ENCODE peak calls at places on chromosomes 12 and 14, in four cellular contexts. One of them, this sample, is unnamed.

GRCh38 chr12:10113920-10114319 is 15.1 kb upstream of the CLEC1A start:
- DNase-seq in A549: no peak
- DNase-seq in CD8-positive, alpha-beta memory T cell: no peak
- DNase-seq in KBM-7: no peak
- DNase-seq in this sample: no peak

GRCh38 chr12:7646178-7646475 is 19.6 kb downstream of the APOBEC1 start:
- DNase-seq in A549: no peak
- DNase-seq in KBM-7: no peak
- DNase-seq in CD8-positive, alpha-beta memory T cell: no peak
- DNase-seq in this sample: no peak

GRCh38 chr12:55767156-55767555 is 24.2 kb downstream of the GDF11 start:
- DNase-seq in KBM-7: no peak
- DNase-seq in A549: no peak
- DNase-seq in CD8-positive, alpha-beta memory T cell: no peak
- DNase-seq in this sample: no peak

GRCh38 chr12:124172646-124173045 is 122.2 kb upstream of the RFLNA start:
- DNase-seq in A549: no peak
- DNase-seq in KBM-7: no peak
- DNase-seq in CD8-positive, alpha-beta memory T cell: no peak
- DNase-seq in this sample: no peak

GRCh38 chr14:35368583-35368982 is 36.0 kb downstream of the NFKBIA start:
- DNase-seq in KBM-7: no peak
- DNase-seq in A549: no peak
- DNase-seq in CD8-positive, alpha-beta memory T cell: no peak
- DNase-seq in this sample: no peak

GRCh38 chr14:75732888-75733287 is 71.8 kb downstream of the TTLL5 start:
- DNase-seq in KBM-7: no peak
- DNase-seq in CD8-positive, alpha-beta memory T cell: no peak
- DNase-seq in A549: no peak
- DNase-seq in this sample: no peak

GRCh38 chr12:131865196-131865875 is 29.1 kb upstream of the ULK1 start:
- DNase-seq in A549: peak
- DNase-seq in KBM-7: no peak
- DNase-seq in CD8-positive, alpha-beta memory T cell: no peak
- DNase-seq in this sample: no peak

GRCh38 chr14:92651793-92652382 is 96.5 kb downstream of the LGMN start:
- DNase-seq in A549: no peak
- DNase-seq in KBM-7: peak
- DNase-seq in CD8-positive, alpha-beta memory T cell: no peak
- DNase-seq in this sample: no peak

GRCh38 chr14:35986219-35986573 is 160.1 kb downstream of the BRMS1L start:
- DNase-seq in CD8-positive, alpha-beta memory T cell: no peak
- DNase-seq in A549: no peak
- DNase-seq in KBM-7: no peak
- DNase-seq in this sample: no peak